ENCODE peak calls at places on chromosomes 2 and 18, in five cellular contexts. N, H, S, K and X are unnamed samples.

GRCh38 chr2:29281585-29281984 is 166.4 kb downstream of the CLIP4 start:
- DNase-seq in K (no peak), N (no peak), S (peak; percentile 33), H (peak; percentile 82), X (no peak)

GRCh38 chr2:204670124-204670523 is 124.8 kb downstream of the PARD3B start:
- DNase-seq in K (no peak), H (no peak), N (peak; percentile 68), S (no peak), X (no peak)

GRCh38 chr2:181876614-181877063 is 14.9 kb upstream of the ITPRID2 start:
- DNase-seq in H (no peak), K (no peak), S (no peak), N (no peak), X (no peak)

GRCh38 chr2:75500633-75501032 is 60.1 kb downstream of the EVA1A start:
- DNase-seq in N (no peak), S (no peak), K (no peak), H (no peak), X (no peak)

GRCh38 chr2:159557437-159558034 is 58.8 kb downstream of the BAZ2B start:
- DNase-seq in H (no peak), S (no peak), N (peak; percentile 42), K (no peak), X (no peak)

GRCh38 chr2:204923957-204924356 is 378.7 kb downstream of the PARD3B start:
- DNase-seq in H (no peak), K (no peak), S (no peak), N (no peak), X (no peak)

GRCh38 chr2:182545420-182546167 is 118.8 kb upstream of the PDE1A start:
- DNase-seq in N (no peak), H (no peak), K (no peak), S (no peak), X (no peak)

GRCh38 chr2:168961450-168962229 is 60.5 kb downstream of the G6PC2 start:
- DNase-seq in K (no peak), H (peak; percentile 21), N (peak; percentile 84), S (no peak), X (no peak)

GRCh38 chr18:12774982-12775381 is 72.1 kb downstream of the PSMG2 start:
- DNase-seq in H (no peak), K (no peak), N (no peak), S (no peak), X (no peak)

GRCh38 chr2:159094173-159094737 is 125.8 kb downstream of the TANC1 start:
- DNase-seq in H (no peak), S (no peak), K (no peak), N (no peak), X (no peak)

GRCh38 chr2:226758886-226759660 is 40.5 kb downstream of the IRS1 start:
- DNase-seq in N (no peak), S (no peak), K (no peak), H (no peak), X (no peak)

GRCh38 chr2:205754924-205755321 is 72.6 kb downstream of the NRP2 start:
- DNase-seq in K (no peak), H (no peak), S (no peak), N (peak; percentile 42), X (no peak)

GRCh38 chr2:159129807-159130206 is 156.7 kb downstream of the WDSUB1 start:
- DNase-seq in K (no peak), N (no peak), H (peak; percentile 71), S (no peak), X (no peak)

GRCh38 chr2:72024451-72025175 is 123.0 kb downstream of the CYP26B1 start:
- DNase-seq in N (no peak), H (no peak), S (no peak), K (no peak), X (peak; percentile 22)

GRCh38 chr2:97713296-97714083 is at the start of gene ZAP70:
- DNase-seq in S (no peak), H (no peak), N (peak; percentile 24), K (no peak), X (peak; percentile 19)

GRCh38 chr2:146666336-146666735 is 1178.5 kb upstream of the ACVR2A start:
- DNase-seq in K (no peak), N (no peak), S (no peak), H (no peak), X (no peak)

GRCh38 chr2:162579169-162579568 is 235.2 kb downstream of the GCA start:
- DNase-seq in H (no peak), K (no peak), S (no peak), N (no peak), X (no peak)

GRCh38 chr2:26043109-26043508 is 9.2 kb downstream of the RAB10 start:
- DNase-seq in K (no peak), N (no peak), H (no peak), S (no peak), X (no peak)

GRCh38 chr2:143686585-143687164 is 557.5 kb downstream of the ARHGAP15 start:
- DNase-seq in S (no peak), H (no peak), N (peak; percentile 35), K (no peak), X (no peak)

GRCh38 chr18:3294435-3295080 is 32.6 kb downstream of the MYL12B start:
- DNase-seq in K (no peak), N (no peak), H (no peak), S (no peak), X (no peak)

GRCh38 chr2:1664076-1664605 is 80.2 kb downstream of the PXDN start:
- DNase-seq in H (no peak), N (no peak), S (no peak), K (no peak), X (no peak)

GRCh38 chr2:144683063-144683740 is 163.3 kb upstream of the ZEB2 start:
- DNase-seq in S (no peak), N (no peak), H (no peak), K (no peak), X (no peak)

GRCh38 chr2:37837576-37838335 is 87.3 kb upstream of the RMDN2 start:
- DNase-seq in N (no peak), S (no peak), K (no peak), H (no peak), X (no peak)

GRCh38 chr2:74696758-74697327 is 42.8 kb downstream of the SEMA4F start:
- DNase-seq in H (no peak), K (no peak), N (peak; percentile 27), S (no peak), X (no peak)

GRCh38 chr18:2657788-2658458 is 2.4 kb downstream of the SMCHD1 start:
- DNase-seq in S (no peak), H (no peak), N (peak; percentile 56), K (no peak), X (no peak)

GRCh38 chr18:2967357-2967756 is 45.6 kb downstream of the LPIN2 start:
- DNase-seq in S (no peak), K (no peak), N (no peak), H (no peak), X (no peak)

GRCh38 chr2:101306410-101306809 is 2.1 kb downstream of the RNF149 start:
- DNase-seq in H (no peak), K (no peak), S (no peak), N (no peak), X (no peak)

GRCh38 chr2:98893871-98894270 is 42.2 kb downstream of the CRACDL start:
- DNase-seq in K (no peak), S (no peak), H (no peak), N (no peak), X (no peak)

GRCh38 chr2:72513011-72513410 is 312.8 kb downstream of the EXOC6B start:
- DNase-seq in H (no peak), S (no peak), K (no peak), N (no peak), X (no peak)

GRCh38 chr2:34403512-34403911 is 804.4 kb upstream of the FAM98A start:
- DNase-seq in S (no peak), N (no peak), H (no peak), K (no peak), X (no peak)